ENCODE peak calls at places on chromosomes 2 and 18, in eight cellular contexts. S is progenitor cell of endocrine pancreas; P is activated CD4-positive, alpha-beta T cell treated with anti-CD3 and anti-CD28 coated beads, Interleukin-2, amount 50 U/mL, for 1 hour; F is iris pigment epithelial cell; L is astrocyte of the hippocampus; J is stimulated activated CD8-positive, alpha-beta memory T cell treated with anti-CD3 and anti-CD28 coated beads, Interleukin-4, amount 100 ng/mL, for 1 hour; E is AG04450; B is stimulated activated naive CD8-positive, alpha-beta T cell treated with anti-CD3 and anti-CD28 coated beads, Interleukin-15, amount 100 ng/mL, for 72 hours. O is an unnamed sample.

GRCh38 chr2:19048593-19049264 is 309.7 kb downstream of the OSR1 start:
- DNase-seq in S (no peak), J (no peak), E (no peak), P (no peak), L (no peak), F (peak; percentile 29), B (no peak), O (no peak)

GRCh38 chr2:4091013-4091412 is 387.6 kb downstream of the DCDC2C start:
- DNase-seq in P (no peak), B (no peak), E (no peak), S (peak; percentile 36), F (no peak), J (no peak), L (no peak), O (no peak)

GRCh38 chr2:124559236-124559635 is 534.1 kb downstream of the CNTNAP5 start:
- DNase-seq in F (no peak), J (no peak), S (no peak), E (no peak), P (no peak), L (no peak), B (no peak), O (no peak)

GRCh38 chr2:112164876-112165275 is 26.7 kb downstream of the FBLN7 start:
- DNase-seq in B (no peak), F (no peak), L (no peak), P (no peak), J (no peak), E (no peak), S (no peak), O (no peak)

GRCh38 chr18:55603775-55604174 is 15.8 kb upstream of the TCF4 start:
- DNase-seq in J (no peak), B (no peak), F (no peak), E (no peak), L (no peak), P (no peak), S (no peak), O (no peak)

GRCh38 chr18:31579375-31579774 is 12.3 kb upstream of the TTR start:
- DNase-seq in F (no peak), S (no peak), L (no peak), J (no peak), B (no peak), P (no peak), E (no peak), O (no peak)

GRCh38 chr18:77223653-77224052 is 26.0 kb upstream of the GALR1 start:
- DNase-seq in S (no peak), J (no peak), L (peak; percentile 40), F (peak; percentile 74), B (no peak), E (peak; percentile 8), P (no peak), O (no peak)

GRCh38 chr2:149132303-149132702 is 93.8 kb downstream of the LYPD6B start:
- DNase-seq in E (no peak), J (no peak), B (no peak), S (no peak), P (no peak), F (no peak), L (no peak), O (no peak)

O was measured in GDM1.